ENCODE peak calls at places on chromosomes 2 and 18, in eight cellular contexts. D, I, F, O, G, P, E and S are unnamed samples.

GRCh38 chr2:8030694-8031303 is 651.1 kb upstream of the ID2 start:
- DNase-seq in F (no peak), D (no peak), E (no peak), O (no peak), I (peak; percentile 82), P (no peak), G (no peak), S (no peak)

GRCh38 chr2:165640232-165640923 is 153.7 kb downstream of the GALNT3 start:
- DNase-seq in F (no peak), I (no peak), E (no peak), O (no peak), P (no peak), G (no peak), D (no peak), S (no peak)

GRCh38 chr18:37671530-37671929 is 105.9 kb upstream of the CELF4 start:
- DNase-seq in G (no peak), O (no peak), D (no peak), I (no peak), P (no peak), E (no peak), F (no peak), S (no peak)

GRCh38 chr2:113057127-113057526 is 1.9 kb upstream of the IL36RN start:
- DNase-seq in O (no peak), D (no peak), P (no peak), E (no peak), G (no peak), I (no peak), F (no peak), S (no peak)

GRCh38 chr18:35104391-35105051 is 63.3 kb downstream of the MAPRE2 start:
- DNase-seq in O (no peak), G (no peak), P (no peak), I (no peak), E (no peak), F (no peak), D (no peak), S (no peak)

GRCh38 chr18:43271593-43272432 is 5.5 kb downstream of the SYT4 start:
- DNase-seq in O (peak; percentile 32), I (no peak), F (no peak), G (peak; percentile 10), D (no peak), E (no peak), P (peak; percentile 13), S (no peak)

GRCh38 chr2:112750560-112750843 is 13.9 kb downstream of the CKAP2L start:
- DNase-seq in I (no peak), F (no peak), G (no peak), O (no peak), P (no peak), D (no peak), E (no peak), S (no peak)

GRCh38 chr18:23049698-23050373 is 85.4 kb upstream of the CABLES1 start:
- DNase-seq in F (no peak), G (no peak), D (no peak), O (no peak), P (no peak), I (no peak), E (no peak), S (no peak)

GRCh38 chr2:95301186-95301585 is 4.0 kb downstream of the KCNIP3 start:
- DNase-seq in F (no peak), O (no peak), G (no peak), D (no peak), E (no peak), I (no peak), P (no peak), S (peak; percentile 53)

GRCh38 chr2:152925540-152926448 is 207.4 kb downstream of the ARL6IP6 start:
- DNase-seq in O (peak; percentile 55), F (peak; percentile 62), D (peak; percentile 73), P (peak; percentile 56), G (peak; percentile 51), I (peak; percentile 84), E (peak; percentile 91), S (peak; percentile 63)

GRCh38 chr2:182319556-182319955 is 107.3 kb downstream of the PDE1A start:
- DNase-seq in E (no peak), I (no peak), D (no peak), F (no peak), P (no peak), G (no peak), O (no peak), S (no peak)

GRCh38 chr2:203900298-203900697 is 32.7 kb downstream of the CTLA4 start:
- DNase-seq in P (no peak), F (peak; percentile 18), I (no peak), O (no peak), D (no peak), G (no peak), E (no peak), S (no peak)

DNA sequence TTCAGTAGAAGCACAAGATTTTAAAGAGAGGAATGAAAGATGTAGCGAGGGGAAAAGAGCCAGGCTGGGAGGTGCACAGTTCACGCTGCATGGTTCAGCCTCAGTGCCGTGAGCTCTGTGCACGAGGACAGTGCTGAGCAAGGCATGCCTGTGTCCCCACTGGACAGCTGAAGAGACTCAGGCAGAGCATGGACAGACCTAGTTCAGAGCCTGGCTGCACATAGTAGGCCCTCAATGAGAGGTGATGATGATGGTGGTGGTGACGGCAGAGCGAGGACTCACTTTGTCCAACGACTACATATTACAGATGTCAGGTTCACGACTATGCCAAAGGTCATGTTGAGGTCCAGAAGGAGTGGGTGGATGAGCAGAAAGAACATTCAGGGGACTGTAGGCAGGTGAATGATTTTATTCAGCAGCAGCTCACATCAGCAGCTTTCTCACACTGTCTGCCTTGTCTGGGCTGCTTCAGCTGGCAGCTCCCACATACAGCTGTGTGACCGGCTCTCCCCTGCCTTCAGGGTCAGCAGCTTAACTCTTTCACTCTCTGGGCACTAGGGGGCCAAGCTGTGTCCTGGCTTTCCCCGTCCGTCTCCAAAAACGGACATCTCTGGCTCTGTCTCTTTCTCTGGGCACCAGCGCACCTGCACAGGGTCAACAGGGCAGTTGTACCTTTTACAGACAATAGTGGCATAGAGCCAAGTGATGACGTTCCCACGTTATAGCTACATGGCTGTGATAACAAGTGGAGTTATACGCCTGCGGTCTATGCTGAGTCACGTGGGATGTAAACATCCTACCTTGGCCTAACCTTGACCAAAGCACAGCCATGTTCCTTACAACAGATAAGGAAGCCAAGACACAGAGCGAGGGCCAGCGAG is 128.8 kb upstream of the MSH6 start:
- DNase-seq in D (no peak), G (peak; percentile 69), E (peak; percentile 68), P (no peak), I (no peak), F (no peak), O (no peak), S (no peak)
- TF ChIP-seq CTCF in D (no peak), G (peak; percentile 49), E (peak; percentile 73), P (no peak), I (no peak), F (no peak), O (peak; percentile 72), S (no peak)

DNA sequence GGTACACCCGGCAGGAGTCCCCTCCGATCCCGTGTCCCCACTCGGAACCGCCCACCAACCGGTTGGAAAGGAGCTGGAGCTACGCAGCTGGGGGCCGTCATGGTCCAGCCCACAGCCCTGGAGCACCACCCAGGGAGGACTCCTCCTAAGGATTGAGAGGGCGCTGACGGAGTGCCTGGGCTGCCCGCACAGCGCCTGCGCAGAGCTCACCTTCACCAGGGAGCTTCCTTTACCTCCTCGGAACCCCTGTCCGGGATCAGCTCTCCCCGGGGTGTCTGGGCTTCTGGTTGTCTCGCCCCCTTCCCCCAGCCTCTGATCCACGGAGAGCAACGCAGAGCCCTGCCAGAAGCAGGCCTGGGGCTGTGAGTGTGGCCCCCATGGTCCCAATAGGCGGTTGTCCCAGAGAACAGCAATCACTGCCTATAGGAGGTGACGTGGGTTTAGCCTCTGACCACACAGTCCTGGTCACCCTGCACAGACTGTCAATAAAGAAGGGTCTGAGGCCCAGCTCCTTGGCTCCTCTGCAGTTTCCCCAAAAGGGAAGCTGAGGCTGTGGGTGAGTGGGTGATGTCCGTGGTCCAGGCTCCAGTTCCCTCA is 14.6 kb downstream of the ALPG start:
- DNase-seq in F (no peak), I (peak; percentile 36), P (no peak), O (no peak), G (no peak), E (peak; percentile 83), D (peak; percentile 54), S (no peak)
- TF ChIP-seq POLR2AphosphoS5 in F (no peak), I (no peak), P (no peak), O (no peak), G (no peak), E (no peak), D (no peak), S (no peak)

GRCh38 chr2:28339516-28340175 is 53.0 kb upstream of the FOSL2 start:
- DNase-seq in F (no peak), O (no peak), G (no peak), I (peak; percentile 59), E (no peak), D (peak; percentile 44), P (no peak), S (no peak)

GRCh38 chr2:28336993-28337627 is 55.5 kb upstream of the FOSL2 start:
- DNase-seq in G (no peak), E (no peak), P (no peak), O (no peak), F (no peak), D (peak; percentile 69), I (peak; percentile 62), S (no peak)

GRCh38 chr2:28336264-28336992 is 56.2 kb upstream of the FOSL2 start:
- DNase-seq in G (no peak), P (no peak), F (no peak), O (no peak), I (peak; percentile 51), D (no peak), E (no peak), S (no peak)

GRCh38 chr2:28338754-28339325 is 53.8 kb upstream of the FOSL2 start:
- DNase-seq in E (no peak), O (no peak), G (no peak), P (no peak), F (no peak), I (peak; percentile 54), D (peak; percentile 67), S (no peak)

GRCh38 chr2:28338046-28338753 is 54.5 kb upstream of the FOSL2 start:
- DNase-seq in D (peak; percentile 77), G (no peak), O (no peak), E (no peak), F (peak; percentile 53), I (peak; percentile 94), P (no peak), S (peak; percentile 47)
- TF ChIP-seq CTCF in D (no peak), G (no peak), O (no peak), E (no peak), F (no peak), I (no peak), P (no peak), S (no peak)

GRCh38 chr2:156329922-156330726 is 2.4 kb downstream of the NR4A2 start:
- DNase-seq in D (no peak), O (no peak), E (peak; percentile 54), P (no peak), F (no peak), G (no peak), I (no peak), S (peak; percentile 21)

GRCh38 chr2:156333274-156333950 is 891 bp upstream of the NR4A2 start:
- DNase-seq in E (no peak), F (no peak), P (no peak), G (no peak), D (no peak), O (no peak), I (no peak), S (no peak)

GRCh38 chr2:156332452-156333273 is at the start of gene NR4A2:
- DNase-seq in P (peak; percentile 64), G (peak; percentile 80), I (peak; percentile 97), O (no peak), E (peak; percentile 86), D (peak; percentile 97), F (peak; percentile 93), S (peak; percentile 96)

GRCh38 chr2:156333951-156334495 is 1.5 kb upstream of the NR4A2 start:
- DNase-seq in E (peak; percentile 81), F (peak; percentile 36), I (peak; percentile 89), P (no peak), G (peak; percentile 49), O (no peak), D (peak; percentile 96), S (peak; percentile 92)

GRCh38 chr2:156331572-156332451 is 709 bp downstream of the NR4A2 start:
- DNase-seq in P (peak; percentile 76), E (no peak), O (no peak), F (peak; percentile 76), I (peak; percentile 91), G (peak; percentile 34), D (peak; percentile 89), S (peak; percentile 87)
- TF ChIP-seq POLR2AphosphoS5 in P (no peak), E (no peak), O (no peak), F (peak; percentile 78), I (peak; percentile 88), G (no peak), D (no peak), S (peak; percentile 76)